ENCODE peak calls at places on chromosomes 3 and 15, in six cellular contexts. One of them, this sample, is unnamed.
A peak's percentile ranks its signal among the peaks of the same experiment; 100 is the strongest.

GRCh38 chr3:160668454-160668853 is 8.5 kb upstream of the ARL14 start:
- DNase-seq in mesenchymal stem cell: no peak
- DNase-seq in H9: no peak
- DNase-seq in IMR-90: no peak
- DNase-seq in H1: no peak
- DNase-seq in trophoblast cell: no peak
- DNase-seq in this sample: no peak

GRCh38 chr15:57554063-57554820 is 37.5 kb upstream of the MYZAP start:
- DNase-seq in mesenchymal stem cell: no peak
- DNase-seq in H9: no peak
- DNase-seq in IMR-90: no peak
- DNase-seq in H1: no peak
- DNase-seq in trophoblast cell: peak; percentile 78
- DNase-seq in this sample: no peak

GRCh38 chr3:44104668-44105321 is 136.9 kb upstream of the TOPAZ1 start:
- DNase-seq in mesenchymal stem cell: peak; percentile 17
- DNase-seq in H9: no peak
- DNase-seq in IMR-90: peak; percentile 16
- DNase-seq in H1: no peak
- DNase-seq in trophoblast cell: peak; percentile 60
- DNase-seq in this sample: no peak

GRCh38 chr3:65914740-65915366 is 123.9 kb downstream of the MAGI1 start:
- DNase-seq in mesenchymal stem cell: no peak
- DNase-seq in H9: no peak
- DNase-seq in IMR-90: no peak
- DNase-seq in H1: no peak
- DNase-seq in trophoblast cell: peak; percentile 48
- DNase-seq in this sample: no peak

GRCh38 chr15:92095691-92096090 is 242.2 kb downstream of the SLCO3A1 start:
- DNase-seq in mesenchymal stem cell: no peak
- DNase-seq in H9: no peak
- DNase-seq in IMR-90: no peak
- DNase-seq in H1: no peak
- DNase-seq in trophoblast cell: no peak
- DNase-seq in this sample: no peak

GRCh38 chr15:63978511-63979226 is 67.6 kb downstream of the DAPK2 start:
- DNase-seq in mesenchymal stem cell: no peak
- DNase-seq in H9: peak; percentile 14
- DNase-seq in IMR-90: no peak
- DNase-seq in H1: no peak
- DNase-seq in trophoblast cell: no peak
- DNase-seq in this sample: no peak

GRCh38 chr15:98671060-98672008 is 23.0 kb downstream of the IGF1R start:
- DNase-seq in mesenchymal stem cell: peak; percentile 81
- DNase-seq in H9: peak; percentile 66
- DNase-seq in IMR-90: peak; percentile 69
- DNase-seq in H1: peak; percentile 43
- DNase-seq in trophoblast cell: peak; percentile 69
- DNase-seq in this sample: no peak

GRCh38 chr15:27768731-27769510 is 330.2 kb downstream of the OCA2 start:
- DNase-seq in mesenchymal stem cell: no peak
- DNase-seq in H9: no peak
- DNase-seq in IMR-90: no peak
- DNase-seq in H1: no peak
- DNase-seq in trophoblast cell: no peak
- DNase-seq in this sample: no peak

GRCh38 chr15:83290236-83290635 is 5.8 kb upstream of the BNC1 start:
- DNase-seq in mesenchymal stem cell: no peak
- DNase-seq in H9: no peak
- DNase-seq in IMR-90: no peak
- DNase-seq in H1: no peak
- DNase-seq in trophoblast cell: no peak
- DNase-seq in this sample: no peak

GRCh38 chr3:37819591-37819990 is 42.1 kb upstream of the CTDSPL start:
- DNase-seq in mesenchymal stem cell: peak; percentile 45
- DNase-seq in H9: no peak
- DNase-seq in IMR-90: no peak
- DNase-seq in H1: no peak
- DNase-seq in trophoblast cell: no peak
- DNase-seq in this sample: no peak
- H3K14ac ChIP-seq in mesenchymal stem cell: no peak overlapping the region
- H3K14ac ChIP-seq in H9: no peak overlapping the region
- H3K14ac ChIP-seq in IMR-90: no peak overlapping the region
- H3K14ac ChIP-seq in H1: no peak overlapping the region
- H3K14ac ChIP-seq in trophoblast cell: no peak overlapping the region
- H3K14ac ChIP-seq in this sample: no peak overlapping the region

GRCh38 chr15:75065851-75066509 is 42.6 kb downstream of the PPCDC start:
- DNase-seq in mesenchymal stem cell: no peak
- DNase-seq in H9: no peak
- DNase-seq in IMR-90: no peak
- DNase-seq in H1: no peak
- DNase-seq in trophoblast cell: no peak
- DNase-seq in this sample: no peak

GRCh38 chr15:75063889-75064288 is 40.5 kb downstream of the PPCDC start:
- DNase-seq in mesenchymal stem cell: no peak
- DNase-seq in H9: no peak
- DNase-seq in IMR-90: no peak
- DNase-seq in H1: no peak
- DNase-seq in trophoblast cell: no peak
- DNase-seq in this sample: no peak

GRCh38 chr15:75063338-75063737 is 39.9 kb downstream of the PPCDC start:
- DNase-seq in mesenchymal stem cell: peak; percentile 89
- DNase-seq in H9: no peak
- DNase-seq in IMR-90: peak; percentile 74
- DNase-seq in H1: no peak
- DNase-seq in trophoblast cell: no peak
- DNase-seq in this sample: no peak

GRCh38 chr15:75067123-75067854 is 43.9 kb downstream of the PPCDC start:
- DNase-seq in mesenchymal stem cell: peak; percentile 56
- DNase-seq in H9: no peak
- DNase-seq in IMR-90: peak; percentile 73
- DNase-seq in H1: no peak
- DNase-seq in trophoblast cell: peak; percentile 13
- DNase-seq in this sample: no peak

DNA sequence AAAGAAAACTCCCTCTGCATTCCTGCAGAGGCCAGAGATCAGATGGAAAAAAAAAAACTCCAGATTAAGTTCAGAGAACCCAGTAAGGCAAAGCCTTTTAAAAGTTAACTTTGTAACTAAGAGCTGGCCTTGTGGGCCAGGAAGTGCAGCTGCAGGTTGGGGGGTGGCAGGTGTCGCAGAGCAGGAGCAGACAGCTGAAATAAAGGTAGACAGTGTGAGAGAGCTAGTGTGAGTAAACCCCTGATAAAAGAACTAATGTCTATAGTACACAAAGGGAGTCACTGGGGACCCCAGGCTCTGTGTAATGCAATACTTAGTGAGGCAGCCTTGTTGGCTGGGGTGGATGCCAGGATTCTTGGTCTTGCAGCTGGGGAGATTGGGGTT is 42.1 kb downstream of the PPCDC start:
- DNase-seq in mesenchymal stem cell: no peak
- DNase-seq in H9: no peak
- DNase-seq in IMR-90: peak; percentile 24
- DNase-seq in H1: no peak
- DNase-seq in trophoblast cell: no peak
- DNase-seq in this sample: no peak
- H3K14ac ChIP-seq in mesenchymal stem cell: no peak overlapping the region
- H3K14ac ChIP-seq in H9: no peak overlapping the region
- H3K14ac ChIP-seq in IMR-90: no peak overlapping the region
- H3K14ac ChIP-seq in H1: no peak overlapping the region
- H3K14ac ChIP-seq in trophoblast cell: no peak overlapping the region
- H3K14ac ChIP-seq in this sample: no peak overlapping the region

GRCh38 chr15:34358367-34358766 is 8.6 kb downstream of the LPCAT4 start:
- DNase-seq in mesenchymal stem cell: no peak
- DNase-seq in H9: no peak
- DNase-seq in IMR-90: no peak
- DNase-seq in H1: no peak
- DNase-seq in trophoblast cell: no peak
- DNase-seq in this sample: no peak
- H3K14ac ChIP-seq in mesenchymal stem cell: no peak overlapping the region
- H3K14ac ChIP-seq in H9: no peak overlapping the region
- H3K14ac ChIP-seq in IMR-90: no peak overlapping the region
- H3K14ac ChIP-seq in H1: no peak overlapping the region
- H3K14ac ChIP-seq in trophoblast cell: no peak overlapping the region
- H3K14ac ChIP-seq in this sample: no peak overlapping the region

DNA sequence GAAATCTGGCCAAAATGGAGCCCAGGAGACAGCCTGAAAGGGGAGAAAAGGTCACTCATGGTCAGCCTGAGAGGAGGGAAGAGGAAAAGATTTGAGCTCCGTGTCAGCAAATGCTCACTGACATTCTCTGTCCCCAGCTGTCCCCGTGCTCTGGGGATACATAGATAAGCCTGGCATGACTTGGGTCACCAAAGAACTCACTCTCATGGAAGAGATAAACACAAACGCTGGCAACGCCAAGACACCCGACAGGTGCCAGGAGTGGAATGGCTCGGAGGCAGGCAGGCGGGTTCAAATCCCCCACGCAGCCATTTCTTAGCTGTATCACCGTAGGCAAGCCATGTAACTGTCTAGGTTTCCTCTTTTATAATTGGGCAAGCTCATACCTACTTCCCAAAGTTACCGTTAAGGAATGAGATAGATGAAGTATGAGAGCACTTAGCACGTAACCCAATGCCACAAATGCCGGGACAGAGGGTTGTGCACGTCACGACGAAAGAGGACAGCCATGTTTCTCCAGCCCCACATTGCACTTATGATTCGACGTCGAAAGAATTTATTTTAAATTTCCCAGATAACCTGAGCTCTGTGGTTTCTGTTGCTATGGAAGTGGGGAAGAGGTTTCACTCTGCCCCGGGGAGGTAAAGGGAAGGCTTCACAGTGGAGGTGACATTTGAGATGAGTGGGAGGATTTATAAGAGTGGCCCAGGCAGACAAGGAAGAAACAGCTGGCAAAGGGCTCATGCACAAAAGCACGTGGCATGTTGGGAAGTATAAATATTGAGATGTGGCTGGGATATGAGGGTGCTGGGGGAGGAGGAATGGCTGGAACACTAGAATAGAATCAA is 41.4 kb upstream of the TSEN2 start:
- DNase-seq in mesenchymal stem cell: no peak
- DNase-seq in H9: no peak
- DNase-seq in IMR-90: peak; percentile 33
- DNase-seq in H1: no peak
- DNase-seq in trophoblast cell: peak; percentile 99
- DNase-seq in this sample: no peak
- H3K14ac ChIP-seq in mesenchymal stem cell: no peak overlapping the region
- H3K14ac ChIP-seq in H9: no peak overlapping the region
- H3K14ac ChIP-seq in IMR-90: no peak overlapping the region
- H3K14ac ChIP-seq in H1: no peak overlapping the region
- H3K14ac ChIP-seq in trophoblast cell: no peak overlapping the region
- H3K14ac ChIP-seq in this sample: no peak overlapping the region

DNA sequence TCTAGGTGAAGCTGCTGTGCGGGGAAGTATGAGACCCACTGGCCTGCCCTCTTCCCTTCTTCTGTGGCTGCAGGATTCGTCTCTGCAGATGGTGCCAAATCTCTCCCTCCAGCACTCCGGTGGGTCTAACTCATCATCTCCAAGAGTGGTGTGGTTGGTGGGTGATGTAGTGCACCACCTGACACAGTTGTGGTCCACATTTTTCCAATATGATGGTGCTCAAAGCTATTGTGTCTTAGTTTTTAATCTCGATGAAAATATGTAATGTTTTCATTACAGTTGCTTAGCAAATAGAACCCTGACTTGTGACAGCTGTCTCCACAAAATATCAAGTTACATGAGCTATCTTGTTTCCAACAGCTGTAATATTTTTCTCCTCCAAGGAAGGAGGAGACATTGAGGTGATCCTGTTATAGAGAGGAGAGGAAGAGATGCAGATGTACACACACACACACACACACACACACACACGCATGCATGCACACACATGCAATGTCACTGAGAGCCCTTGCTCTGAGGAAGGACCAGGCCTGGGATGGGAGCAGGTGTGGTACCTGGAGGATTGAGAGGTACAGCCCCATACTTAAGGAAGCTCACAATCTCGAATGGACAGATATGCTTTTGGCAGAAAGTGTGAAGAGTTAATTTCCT is 15.7 kb upstream of the ESYT3 start:
- DNase-seq in mesenchymal stem cell: no peak
- DNase-seq in H9: no peak
- DNase-seq in IMR-90: peak; percentile 32
- DNase-seq in H1: no peak
- DNase-seq in trophoblast cell: no peak
- DNase-seq in this sample: no peak
- H3K14ac ChIP-seq in mesenchymal stem cell: no peak overlapping the region
- H3K14ac ChIP-seq in H9: no peak overlapping the region
- H3K14ac ChIP-seq in IMR-90: no peak overlapping the region
- H3K14ac ChIP-seq in H1: no peak overlapping the region
- H3K14ac ChIP-seq in trophoblast cell: no peak overlapping the region
- H3K14ac ChIP-seq in this sample: no peak overlapping the region

GRCh38 chr3:128360243-128360642 is 106.4 kb downstream of the DNAJB8 start:
- DNase-seq in mesenchymal stem cell: no peak
- DNase-seq in H9: no peak
- DNase-seq in IMR-90: no peak
- DNase-seq in H1: no peak
- DNase-seq in trophoblast cell: no peak
- DNase-seq in this sample: no peak
- H3K14ac ChIP-seq in mesenchymal stem cell: no peak overlapping the region
- H3K14ac ChIP-seq in H9: no peak overlapping the region
- H3K14ac ChIP-seq in IMR-90: no peak overlapping the region
- H3K14ac ChIP-seq in H1: no peak overlapping the region
- H3K14ac ChIP-seq in trophoblast cell: no peak overlapping the region
- H3K14ac ChIP-seq in this sample: no peak overlapping the region

This sample was measured in neuronal stem cell.